ENCODE peak calls at places on chromosomes 2 and 18, in five cellular contexts. S is adrenal gland, K is Karpas-422, N is small intestine, I is DND-41. O is an unnamed sample.

GRCh38 chr2:145958611-145959010 is 1438.7 kb upstream of the ZEB2 start:
- DNase-seq in S (no peak), K (no peak), N (no peak), I (no peak), O (no peak)

GRCh38 chr18:44518091-44518490 is 162.6 kb upstream of the SETBP1 start:
- DNase-seq in S (no peak), K (no peak), N (no peak), I (no peak), O (no peak)

GRCh38 chr18:3875961-3876360 is 426.0 kb downstream of the TGIF1 start:
- DNase-seq in S (no peak), K (no peak), N (no peak), I (no peak), O (no peak)

GRCh38 chr2:101540518-101540917 is 65.6 kb upstream of the RFX8 start:
- DNase-seq in S (no peak), K (no peak), N (no peak), I (no peak), O (no peak)

GRCh38 chr2:10234013-10234306 is 68.7 kb upstream of the HPCAL1 start:
- DNase-seq in S (no peak), K (no peak), N (no peak), I (no peak), O (no peak)

GRCh38 chr2:9593936-9594335 is 36.9 kb downstream of the YWHAQ start:
- DNase-seq in S (no peak), K (no peak), N (peak; percentile 43), I (no peak), O (no peak)

GRCh38 chr2:73253400-73253799 is 19.3 kb downstream of the CCT7 start:
- DNase-seq in S (no peak), K (peak; percentile 61), N (no peak), I (no peak), O (no peak)

GRCh38 chr2:166410828-166411472 is 35.2 kb upstream of the SCN9A start:
- DNase-seq in S (no peak), K (no peak), N (no peak), I (no peak), O (no peak)

GRCh38 chr2:112646102-112646719 is 472 bp downstream of the SLC20A1 start:
- DNase-seq in S (no peak), K (peak; percentile 79), N (peak; percentile 29), I (peak; percentile 71), O (peak; percentile 39)

GRCh38 chr2:221750317-221750716 is 178.2 kb upstream of the EPHA4 start:
- DNase-seq in S (no peak), K (no peak), N (no peak), I (no peak), O (no peak)

GRCh38 chr2:46800218-46800617 is 115.4 kb downstream of the MCFD2 start:
- DNase-seq in S (no peak), K (no peak), N (no peak), I (no peak), O (no peak)

GRCh38 chr2:224343226-224343625 is 58.7 kb downstream of the FAM124B start:
- DNase-seq in S (no peak), K (no peak), N (no peak), I (no peak), O (no peak)

GRCh38 chr2:211035548-211036185 is 479.3 kb downstream of the CPS1 start:
- DNase-seq in S (peak; percentile 22), K (peak; percentile 82), N (peak; percentile 43), I (no peak), O (peak; percentile 23)

GRCh38 chr2:208929489-208929864 is 494.4 kb upstream of the MAP2 start:
- DNase-seq in S (no peak), K (no peak), N (no peak), I (no peak), O (no peak)

GRCh38 chr18:75977069-75977468 is 518.0 kb downstream of the ZNF516 start:
- DNase-seq in S (no peak), K (no peak), N (no peak), I (no peak), O (no peak)

GRCh38 chr2:17813742-17814458 is 2.4 kb upstream of the MSGN1 start:
- DNase-seq in S (no peak), K (peak; percentile 91), N (no peak), I (peak; percentile 73), O (peak; percentile 86)

GRCh38 chr18:76558881-76559667 is 64.0 kb upstream of the ZNF516 start:
- DNase-seq in S (no peak), K (no peak), N (no peak), I (no peak), O (no peak)

GRCh38 chr2:10036095-10036879 is 7.1 kb upstream of the KLF11 start:
- DNase-seq in S (peak; percentile 84), K (peak; percentile 51), N (no peak), I (peak; percentile 16), O (no peak)

GRCh38 chr18:34821669-34822210 is 111.6 kb downstream of the DTNA start:
- DNase-seq in S (no peak), K (no peak), N (no peak), I (no peak), O (no peak)

GRCh38 chr2:16507655-16508054 is 158.0 kb downstream of the CYRIA start:
- DNase-seq in S (no peak), K (no peak), N (no peak), I (no peak), O (peak; percentile 13)

GRCh38 chr2:207155516-207155915 is 10.2 kb downstream of the KLF7 start:
- DNase-seq in S (no peak), K (no peak), N (no peak), I (no peak), O (no peak)

GRCh38 chr2:50719837-50720694 is 311.9 kb downstream of the NRXN1 start:
- DNase-seq in S (no peak), K (no peak), N (no peak), I (no peak), O (no peak)

GRCh38 chr18:11119962-11120361 is 29.4 kb downstream of the PIEZO2 start:
- DNase-seq in S (no peak), K (no peak), N (peak; percentile 60), I (no peak), O (no peak)

GRCh38 chr2:64751286-64752260 is 97.9 kb upstream of the SERTAD2 start:
- DNase-seq in S (peak; percentile 77), K (peak; percentile 76), N (peak; percentile 83), I (peak; percentile 47), O (peak; percentile 94)

GRCh38 chr2:19038096-19039015 is 320.1 kb downstream of the OSR1 start:
- DNase-seq in S (no peak), K (no peak), N (no peak), I (no peak), O (no peak)

GRCh38 chr2:150620371-150620770 is 132.9 kb upstream of the RND3 start:
- DNase-seq in S (no peak), K (no peak), N (no peak), I (no peak), O (no peak)
- H3K4me1 ChIP-seq in S (peaks cover 40% of the 10 kb centered on the region), K (no peaks in the 10 kb centered on the region), N (no peaks in the 10 kb centered on the region), I (peaks cover 17% of the 10 kb centered on the region), O (no peaks in the 10 kb centered on the region)

DNA sequence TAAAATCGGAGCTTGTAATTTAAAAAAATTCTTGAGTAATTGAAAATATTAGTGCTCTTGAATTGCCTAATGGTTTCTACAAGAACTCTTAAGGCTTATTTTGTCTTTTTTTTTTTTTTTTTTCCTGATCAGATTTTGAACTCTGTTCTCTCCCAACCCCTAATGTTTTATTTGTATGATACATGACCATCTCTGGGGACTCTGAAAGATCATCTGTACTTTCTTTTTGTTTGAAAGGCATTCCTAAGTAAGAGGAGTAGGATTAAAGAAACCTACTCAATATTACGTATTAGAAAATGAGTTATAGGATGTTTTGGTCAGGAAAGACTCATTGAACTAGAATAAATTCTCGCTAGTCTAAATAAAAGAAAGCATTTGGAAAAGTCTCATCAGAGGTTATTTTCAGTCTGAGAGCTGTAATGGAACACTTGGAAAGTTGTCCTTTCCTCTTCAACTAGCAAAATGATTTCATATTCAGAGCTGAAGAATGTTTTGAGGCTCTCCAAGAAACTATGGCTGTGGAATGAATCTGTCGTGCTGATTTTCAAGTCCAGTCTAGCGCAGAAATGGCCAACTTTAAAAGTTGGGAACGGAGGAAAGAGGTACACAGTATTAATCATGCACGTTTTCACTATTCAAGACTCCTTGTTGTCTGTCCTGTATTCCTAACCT is 182.7 kb downstream of the PRPF40A start:
- DNase-seq in S (no peak), K (no peak), N (no peak), I (no peak), O (no peak)
- H3K4me1 ChIP-seq in S (peaks cover 6% of the 10 kb centered on the region), K (peaks cover 28% of the 10 kb centered on the region), N (no peaks in the 10 kb centered on the region), I (no peaks in the 10 kb centered on the region), O (no peaks in the 10 kb centered on the region)

GRCh38 chr18:55458456-55459238 is 129.3 kb downstream of the TCF4 start:
- DNase-seq in S (no peak), K (no peak), N (no peak), I (no peak), O (no peak)

GRCh38 chr18:55457028-55457427 is 131.0 kb downstream of the TCF4 start:
- DNase-seq in S (no peak), K (no peak), N (no peak), I (no peak), O (no peak)

GRCh38 chr18:55452123-55452611 is 135.8 kb downstream of the TCF4 start:
- DNase-seq in S (no peak), K (no peak), N (no peak), I (no peak), O (peak; percentile 65)

GRCh38 chr18:55453186-55453585 is 134.8 kb downstream of the TCF4 start:
- DNase-seq in S (no peak), K (no peak), N (no peak), I (no peak), O (no peak)

GRCh38 chr18:55455938-55456337 is 132.1 kb downstream of the TCF4 start:
- DNase-seq in S (no peak), K (no peak), N (no peak), I (no peak), O (no peak)
- H3K4me1 ChIP-seq in S (peaks cover 6% of the 10 kb centered on the region), K (peaks cover 71% of the 10 kb centered on the region), N (no peaks in the 10 kb centered on the region), I (no peaks in the 10 kb centered on the region), O (no peaks in the 10 kb centered on the region)

DNA sequence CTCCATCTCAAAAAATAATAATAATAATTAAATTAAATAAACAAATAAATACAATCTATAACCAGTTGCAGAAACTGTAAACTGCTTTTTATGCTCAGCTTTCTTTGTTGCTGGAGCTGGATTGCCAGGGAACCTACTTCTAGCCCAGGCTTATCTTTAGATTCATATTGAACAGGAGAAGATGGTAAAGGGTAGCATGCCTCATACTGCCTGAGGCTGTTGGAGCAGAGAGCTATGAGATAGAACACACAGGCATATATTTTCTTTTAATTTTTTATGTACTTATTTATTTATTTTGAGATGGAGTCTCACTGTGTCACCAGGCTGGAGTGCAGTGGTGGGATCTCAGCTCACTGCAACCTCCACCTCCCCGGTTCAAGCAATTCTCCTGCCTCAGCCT is 28.7 kb upstream of the EML4 start:
- DNase-seq in S (no peak), K (no peak), N (no peak), I (no peak), O (peak; percentile 25)
- H3K4me1 ChIP-seq in S (peaks cover 60% of the 10 kb centered on the region), K (peaks cover 34% of the 10 kb centered on the region), N (no peaks in the 10 kb centered on the region), I (peaks cover 35% of the 10 kb centered on the region), O (peaks cover 39% of the 10 kb centered on the region)